ENCODE peak calls at places on chromosome 16, in ten cellular contexts. N is stimulated activated CD8-positive, alpha-beta memory T cell treated with anti-CD3 and anti-CD28 coated beads, Interleukin-4, amount 100 ng/mL, for 48 hours; D is Right ventricle myocardium superior; X is heart left ventricle; U is RPMI8226; B is Kasumi-1; Z is effector CD4-positive, alpha-beta T cell; V is nucleus accumbens; O is psoas muscle; Q is LoVo. R is an unnamed sample.

GRCh38 chr16:88681709-88682451 is 4.4 kb downstream of the SNAI3 start:
- DNase-seq in N (peak), D (peak), X (peak), U (peak), B (peak), Z (peak), V (no peak), O (no peak), Q (no peak), R (peak)

GRCh38 chr16:27840311-27841060 is 223.0 kb downstream of the GSG1L start:
- DNase-seq in N (no peak), D (no peak), X (no peak), U (peak), B (no peak), Z (no peak), V (no peak), O (no peak), Q (no peak), R (no peak)

GRCh38 chr16:84356591-84357116 is 11.7 kb upstream of the ATP2C2 start:
- DNase-seq in N (no peak), D (no peak), X (no peak), U (no peak), B (no peak), Z (no peak), V (peak), O (no peak), Q (no peak), R (no peak)

GRCh38 chr16:85530370-85530739 is 82.8 kb upstream of the GSE1 start:
- DNase-seq in N (no peak), D (no peak), X (no peak), U (no peak), B (no peak), Z (no peak), V (no peak), O (no peak), Q (no peak), R (no peak)

GRCh38 chr16:53931946-53932345 is 228.0 kb downstream of the FTO start:
- DNase-seq in N (no peak), D (no peak), X (no peak), U (no peak), B (no peak), Z (no peak), V (no peak), O (no peak), Q (no peak), R (no peak)

GRCh38 chr16:87145181-87146176 is 171.7 kb downstream of the C16orf95 start:
- DNase-seq in N (no peak), D (no peak), X (no peak), U (no peak), B (peak), Z (no peak), V (no peak), O (no peak), Q (peak), R (no peak)

GRCh38 chr16:87061521-87061920 is 255.7 kb downstream of the C16orf95 start:
- DNase-seq in N (no peak), D (no peak), X (no peak), U (no peak), B (no peak), Z (no peak), V (no peak), O (no peak), Q (no peak), R (no peak)

GRCh38 chr16:67664258-67664657 is 2.3 kb downstream of the ENKD1 start:
- DNase-seq in N (no peak), D (no peak), X (peak), U (no peak), B (no peak), Z (no peak), V (no peak), O (no peak), Q (no peak), R (no peak)

GRCh38 chr16:2848933-2849332 is 9.0 kb downstream of the PRSS22 start:
- DNase-seq in N (no peak), D (no peak), X (no peak), U (no peak), B (no peak), Z (no peak), V (no peak), O (no peak), Q (no peak), R (no peak)

GRCh38 chr16:86306046-86306644 is 204.2 kb upstream of the FOXF1 start:
- DNase-seq in N (no peak), D (no peak), X (no peak), U (no peak), B (no peak), Z (no peak), V (no peak), O (no peak), Q (no peak), R (no peak)

GRCh38 chr16:15775663-15776304 is 81.0 kb downstream of the MYH11 start:
- DNase-seq in N (no peak), D (no peak), X (no peak), U (no peak), B (no peak), Z (no peak), V (no peak), O (no peak), Q (no peak), R (no peak)

GRCh38 chr16:16127469-16128116 is 95.7 kb downstream of the ABCC6 start:
- DNase-seq in N (peak), D (peak), X (no peak), U (peak), B (peak), Z (peak), V (peak), O (peak), Q (peak), R (peak)

GRCh38 chr16:75599452-75600277 is 23.4 kb downstream of the ADAT1 start:
- DNase-seq in N (no peak), D (no peak), X (no peak), U (no peak), B (no peak), Z (no peak), V (no peak), O (no peak), Q (no peak), R (no peak)

GRCh38 chr16:1645914-1646525 is 32.1 kb upstream of the JPT2 start:
- DNase-seq in N (peak), D (no peak), X (no peak), U (no peak), B (peak), Z (no peak), V (no peak), O (no peak), Q (no peak), R (peak)

GRCh38 chr16:2514333-2515179 is 804 bp downstream of the ATP6V0C start:
- DNase-seq in N (peak), D (no peak), X (no peak), U (peak), B (no peak), Z (no peak), V (no peak), O (no peak), Q (no peak), R (no peak)

GRCh38 chr16:24430937-24431760 is 108.2 kb upstream of the RBBP6 start:
- DNase-seq in N (no peak), D (no peak), X (no peak), U (no peak), B (no peak), Z (no peak), V (no peak), O (no peak), Q (peak), R (no peak)

GRCh38 chr16:54901606-54902005 is 29.1 kb upstream of the IRX5 start:
- DNase-seq in N (no peak), D (no peak), X (no peak), U (no peak), B (no peak), Z (no peak), V (no peak), O (no peak), Q (no peak), R (no peak)

GRCh38 chr16:46929378-46930332 is 43.8 kb downstream of the DNAJA2 start:
- DNase-seq in N (peak), D (peak), X (peak), U (peak), B (peak), Z (peak), V (peak), O (peak), Q (peak), R (no peak)

GRCh38 chr16:24526701-24527470 is 12.5 kb upstream of the RBBP6 start:
- DNase-seq in N (no peak), D (no peak), X (no peak), U (no peak), B (no peak), Z (no peak), V (no peak), O (no peak), Q (no peak), R (no peak)

GRCh38 chr16:74304164-74304834 is 7.7 kb downstream of the PSMD7 start:
- DNase-seq in N (no peak), D (no peak), X (no peak), U (no peak), B (peak), Z (no peak), V (no peak), O (no peak), Q (no peak), R (no peak)

GRCh38 chr16:31489616-31490584 is 7.0 kb downstream of the SLC5A2 start:
- DNase-seq in N (no peak), D (no peak), X (no peak), U (no peak), B (no peak), Z (no peak), V (no peak), O (no peak), Q (no peak), R (no peak)

GRCh38 chr16:51591480-51591879 is 440.4 kb upstream of the SALL1 start:
- DNase-seq in N (no peak), D (no peak), X (no peak), U (no peak), B (no peak), Z (no peak), V (no peak), O (no peak), Q (no peak), R (no peak)

GRCh38 chr16:471353-472198 is 46.1 kb downstream of the RAB11FIP3 start:
- DNase-seq in N (no peak), D (no peak), X (peak), U (no peak), B (no peak), Z (no peak), V (peak), O (no peak), Q (no peak), R (no peak)

GRCh38 chr16:4882261-4882632 is 35.0 kb downstream of the UBN1 start:
- DNase-seq in N (no peak), D (no peak), X (no peak), U (no peak), B (no peak), Z (no peak), V (no peak), O (no peak), Q (no peak), R (no peak)

GRCh38 chr16:2224183-2224486 is 744 bp downstream of the E4F1 start:
- DNase-seq in N (no peak), D (no peak), X (no peak), U (no peak), B (no peak), Z (no peak), V (no peak), O (no peak), Q (no peak), R (no peak)

GRCh38 chr16:86050111-86050510 is 151.1 kb downstream of the IRF8 start:
- DNase-seq in N (no peak), D (no peak), X (no peak), U (no peak), B (no peak), Z (no peak), V (no peak), O (no peak), Q (no peak), R (no peak)

GRCh38 chr16:10946308-10946707 is 1.9 kb downstream of the CLEC16A start:
- DNase-seq in N (no peak), D (no peak), X (no peak), U (no peak), B (no peak), Z (no peak), V (no peak), O (no peak), Q (no peak), R (no peak)

GRCh38 chr16:23786964-23787571 is 32.2 kb downstream of the CHP2 start:
- DNase-seq in N (no peak), D (no peak), X (no peak), U (no peak), B (no peak), Z (no peak), V (no peak), O (no peak), Q (no peak), R (no peak)

GRCh38 chr16:788399-789126 is at the start of gene CHTF18:
- DNase-seq in N (peak), D (peak), X (peak), U (peak), B (peak), Z (peak), V (peak), O (peak), Q (peak), R (peak)

GRCh38 chr16:88973007-88973410 is 4.0 kb downstream of the CBFA2T3 start:
- DNase-seq in N (no peak), D (no peak), X (no peak), U (no peak), B (no peak), Z (no peak), V (no peak), O (no peak), Q (no peak), R (no peak)